ENCODE peak calls at places on chromosomes 11 and 22, in nine cellular contexts. One of them, this sample, is unnamed.

GRCh38 chr11:961921-962320 is 36.3 kb downstream of the AP2A2 start:
- DNase-seq in activated CD8-positive, alpha-beta T cell treated with anti-CD3 and anti-CD28 coated beads for 36 hours: no peak
- DNase-seq in coronary artery: no peak
- DNase-seq in GM10248: no peak
- DNase-seq in upper lobe of left lung: no peak
- DNase-seq in chondrocyte: no peak
- DNase-seq in BE2C: no peak
- DNase-seq in A549: no peak
- DNase-seq in tibial artery: no peak
- DNase-seq in this sample: no peak

GRCh38 chr11:73393479-73394415 is 17.5 kb downstream of the RELT start:
- DNase-seq in chondrocyte: peak
- DNase-seq in GM10248: peak
- DNase-seq in A549: peak
- DNase-seq in tibial artery: peak
- DNase-seq in upper lobe of left lung: no peak
- DNase-seq in activated CD8-positive, alpha-beta T cell treated with anti-CD3 and anti-CD28 coated beads for 36 hours: peak
- DNase-seq in BE2C: peak
- DNase-seq in coronary artery: no peak
- DNase-seq in this sample: peak

GRCh38 chr11:10304495-10305261 is at the start of gene ADM:
- DNase-seq in coronary artery: peak
- DNase-seq in A549: peak
- DNase-seq in upper lobe of left lung: peak
- DNase-seq in GM10248: peak
- DNase-seq in tibial artery: peak
- DNase-seq in BE2C: peak
- DNase-seq in chondrocyte: peak
- DNase-seq in activated CD8-positive, alpha-beta T cell treated with anti-CD3 and anti-CD28 coated beads for 36 hours: peak
- DNase-seq in this sample: peak

GRCh38 chr22:22815397-22816170 is 72.0 kb upstream of the IGLL5 start:
- DNase-seq in coronary artery: no peak
- DNase-seq in tibial artery: no peak
- DNase-seq in GM10248: no peak
- DNase-seq in BE2C: no peak
- DNase-seq in chondrocyte: no peak
- DNase-seq in upper lobe of left lung: no peak
- DNase-seq in activated CD8-positive, alpha-beta T cell treated with anti-CD3 and anti-CD28 coated beads for 36 hours: no peak
- DNase-seq in A549: no peak
- DNase-seq in this sample: no peak

GRCh38 chr11:112830255-112830654 is 131.0 kb upstream of the NCAM1 start:
- DNase-seq in tibial artery: no peak
- DNase-seq in chondrocyte: no peak
- DNase-seq in GM10248: no peak
- DNase-seq in A549: no peak
- DNase-seq in BE2C: no peak
- DNase-seq in coronary artery: peak
- DNase-seq in activated CD8-positive, alpha-beta T cell treated with anti-CD3 and anti-CD28 coated beads for 36 hours: no peak
- DNase-seq in upper lobe of left lung: no peak
- DNase-seq in this sample: no peak

GRCh38 chr11:128686045-128686741 is 7.7 kb upstream of the FLI1 start:
- DNase-seq in tibial artery: no peak
- DNase-seq in GM10248: peak
- DNase-seq in upper lobe of left lung: no peak
- DNase-seq in coronary artery: no peak
- DNase-seq in A549: no peak
- DNase-seq in chondrocyte: no peak
- DNase-seq in activated CD8-positive, alpha-beta T cell treated with anti-CD3 and anti-CD28 coated beads for 36 hours: no peak
- DNase-seq in BE2C: no peak
- DNase-seq in this sample: peak

GRCh38 chr11:118164885-118165284 is 11.6 kb downstream of the SCN2B start:
- DNase-seq in activated CD8-positive, alpha-beta T cell treated with anti-CD3 and anti-CD28 coated beads for 36 hours: no peak
- DNase-seq in A549: no peak
- DNase-seq in coronary artery: no peak
- DNase-seq in tibial artery: no peak
- DNase-seq in GM10248: no peak
- DNase-seq in BE2C: no peak
- DNase-seq in upper lobe of left lung: no peak
- DNase-seq in chondrocyte: peak
- DNase-seq in this sample: no peak

GRCh38 chr11:91819195-91819594 is 405.4 kb upstream of the FAT3 start:
- DNase-seq in upper lobe of left lung: no peak
- DNase-seq in activated CD8-positive, alpha-beta T cell treated with anti-CD3 and anti-CD28 coated beads for 36 hours: no peak
- DNase-seq in chondrocyte: no peak
- DNase-seq in coronary artery: no peak
- DNase-seq in BE2C: no peak
- DNase-seq in GM10248: no peak
- DNase-seq in A549: no peak
- DNase-seq in tibial artery: no peak
- DNase-seq in this sample: no peak

GRCh38 chr11:43119275-43119970 is 192.4 kb upstream of the API5 start:
- DNase-seq in BE2C: no peak
- DNase-seq in A549: no peak
- DNase-seq in tibial artery: no peak
- DNase-seq in activated CD8-positive, alpha-beta T cell treated with anti-CD3 and anti-CD28 coated beads for 36 hours: no peak
- DNase-seq in upper lobe of left lung: no peak
- DNase-seq in chondrocyte: no peak
- DNase-seq in coronary artery: no peak
- DNase-seq in GM10248: no peak
- DNase-seq in this sample: no peak

GRCh38 chr11:9260182-9261146 is 4.7 kb downstream of the DENND5A start:
- DNase-seq in upper lobe of left lung: no peak
- DNase-seq in coronary artery: no peak
- DNase-seq in chondrocyte: peak
- DNase-seq in A549: no peak
- DNase-seq in activated CD8-positive, alpha-beta T cell treated with anti-CD3 and anti-CD28 coated beads for 36 hours: peak
- DNase-seq in GM10248: no peak
- DNase-seq in tibial artery: no peak
- DNase-seq in BE2C: no peak
- DNase-seq in this sample: no peak
- TF ChIP-seq CTCF in upper lobe of left lung: no peak
- TF ChIP-seq CTCF in coronary artery: no peak
- TF ChIP-seq CTCF in chondrocyte: peak
- TF ChIP-seq CTCF in A549: peak
- TF ChIP-seq CTCF in activated CD8-positive, alpha-beta T cell treated with anti-CD3 and anti-CD28 coated beads for 36 hours: no peak
- TF ChIP-seq CTCF in GM10248: peak
- TF ChIP-seq CTCF in tibial artery: no peak
- TF ChIP-seq CTCF in BE2C: peak
- TF ChIP-seq CTCF in this sample: peak

GRCh38 chr11:66834539-66834845 is 8.7 kb upstream of the RCE1 start:
- DNase-seq in GM10248: no peak
- DNase-seq in activated CD8-positive, alpha-beta T cell treated with anti-CD3 and anti-CD28 coated beads for 36 hours: no peak
- DNase-seq in BE2C: no peak
- DNase-seq in A549: no peak
- DNase-seq in upper lobe of left lung: no peak
- DNase-seq in chondrocyte: no peak
- DNase-seq in tibial artery: no peak
- DNase-seq in coronary artery: peak
- DNase-seq in this sample: no peak
- TF ChIP-seq CTCF in GM10248: no peak
- TF ChIP-seq CTCF in activated CD8-positive, alpha-beta T cell treated with anti-CD3 and anti-CD28 coated beads for 36 hours: no peak
- TF ChIP-seq CTCF in BE2C: no peak
- TF ChIP-seq CTCF in A549: no peak
- TF ChIP-seq CTCF in upper lobe of left lung: no peak
- TF ChIP-seq CTCF in chondrocyte: peak
- TF ChIP-seq CTCF in tibial artery: no peak
- TF ChIP-seq CTCF in coronary artery: no peak
- TF ChIP-seq CTCF in this sample: no peak

GRCh38 chr22:36182056-36182455 is 19.6 kb downstream of the APOL4 start:
- DNase-seq in chondrocyte: no peak
- DNase-seq in BE2C: no peak
- DNase-seq in tibial artery: no peak
- DNase-seq in A549: no peak
- DNase-seq in coronary artery: no peak
- DNase-seq in GM10248: no peak
- DNase-seq in activated CD8-positive, alpha-beta T cell treated with anti-CD3 and anti-CD28 coated beads for 36 hours: no peak
- DNase-seq in upper lobe of left lung: no peak
- DNase-seq in this sample: no peak

GRCh38 chr22:36184433-36185035 is 17.1 kb downstream of the APOL4 start:
- DNase-seq in chondrocyte: no peak
- DNase-seq in A549: no peak
- DNase-seq in tibial artery: no peak
- DNase-seq in activated CD8-positive, alpha-beta T cell treated with anti-CD3 and anti-CD28 coated beads for 36 hours: no peak
- DNase-seq in BE2C: no peak
- DNase-seq in upper lobe of left lung: no peak
- DNase-seq in GM10248: no peak
- DNase-seq in coronary artery: no peak
- DNase-seq in this sample: no peak

GRCh38 chr22:36182871-36183270 is 18.7 kb downstream of the APOL4 start:
- DNase-seq in tibial artery: no peak
- DNase-seq in GM10248: no peak
- DNase-seq in chondrocyte: no peak
- DNase-seq in BE2C: no peak
- DNase-seq in upper lobe of left lung: no peak
- DNase-seq in coronary artery: no peak
- DNase-seq in activated CD8-positive, alpha-beta T cell treated with anti-CD3 and anti-CD28 coated beads for 36 hours: no peak
- DNase-seq in A549: no peak
- DNase-seq in this sample: no peak

GRCh38 chr22:36180928-36181327 is 20.4 kb upstream of the APOL3 start:
- DNase-seq in activated CD8-positive, alpha-beta T cell treated with anti-CD3 and anti-CD28 coated beads for 36 hours: no peak
- DNase-seq in tibial artery: no peak
- DNase-seq in coronary artery: peak
- DNase-seq in chondrocyte: no peak
- DNase-seq in GM10248: no peak
- DNase-seq in upper lobe of left lung: no peak
- DNase-seq in BE2C: no peak
- DNase-seq in A549: no peak
- DNase-seq in this sample: no peak

GRCh38 chr22:36183446-36183845 is 18.2 kb downstream of the APOL4 start:
- DNase-seq in tibial artery: no peak
- DNase-seq in chondrocyte: no peak
- DNase-seq in coronary artery: no peak
- DNase-seq in BE2C: no peak
- DNase-seq in GM10248: no peak
- DNase-seq in upper lobe of left lung: no peak
- DNase-seq in activated CD8-positive, alpha-beta T cell treated with anti-CD3 and anti-CD28 coated beads for 36 hours: no peak
- DNase-seq in A549: no peak
- DNase-seq in this sample: no peak
- TF ChIP-seq CTCF in tibial artery: no peak
- TF ChIP-seq CTCF in chondrocyte: no peak
- TF ChIP-seq CTCF in coronary artery: no peak
- TF ChIP-seq CTCF in BE2C: no peak
- TF ChIP-seq CTCF in GM10248: no peak
- TF ChIP-seq CTCF in upper lobe of left lung: no peak
- TF ChIP-seq CTCF in activated CD8-positive, alpha-beta T cell treated with anti-CD3 and anti-CD28 coated beads for 36 hours: no peak
- TF ChIP-seq CTCF in A549: no peak
- TF ChIP-seq CTCF in this sample: no peak

DNA sequence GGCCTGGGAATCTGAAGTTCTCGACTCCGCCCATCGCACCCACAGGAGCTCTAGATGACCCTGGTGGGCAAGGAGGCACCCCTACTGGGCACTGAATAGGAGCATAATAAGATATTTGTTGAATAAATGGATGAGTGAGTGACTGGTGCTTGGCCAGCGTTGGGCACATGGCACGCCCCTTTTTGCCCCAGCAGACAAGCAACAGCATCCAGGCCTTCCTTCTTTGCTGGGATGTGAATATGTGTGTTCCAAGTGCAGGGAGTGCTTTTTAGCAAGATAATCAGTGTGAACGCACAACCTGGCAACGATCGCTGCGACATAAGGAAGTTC is 450 bp upstream of the CELF1 start:
- DNase-seq in A549: no peak
- DNase-seq in coronary artery: no peak
- DNase-seq in activated CD8-positive, alpha-beta T cell treated with anti-CD3 and anti-CD28 coated beads for 36 hours: no peak
- DNase-seq in tibial artery: peak
- DNase-seq in upper lobe of left lung: no peak
- DNase-seq in GM10248: no peak
- DNase-seq in chondrocyte: no peak
- DNase-seq in BE2C: no peak
- DNase-seq in this sample: no peak
- TF ChIP-seq CTCF in A549: no peak
- TF ChIP-seq CTCF in coronary artery: no peak
- TF ChIP-seq CTCF in activated CD8-positive, alpha-beta T cell treated with anti-CD3 and anti-CD28 coated beads for 36 hours: peak
- TF ChIP-seq CTCF in tibial artery: no peak
- TF ChIP-seq CTCF in upper lobe of left lung: no peak
- TF ChIP-seq CTCF in GM10248: no peak
- TF ChIP-seq CTCF in chondrocyte: peak
- TF ChIP-seq CTCF in BE2C: no peak
- TF ChIP-seq CTCF in this sample: no peak

GRCh38 chr11:15988693-15989231 is 367.6 kb downstream of the SOX6 start:
- DNase-seq in upper lobe of left lung: peak
- DNase-seq in GM10248: no peak
- DNase-seq in activated CD8-positive, alpha-beta T cell treated with anti-CD3 and anti-CD28 coated beads for 36 hours: no peak
- DNase-seq in coronary artery: no peak
- DNase-seq in A549: no peak
- DNase-seq in chondrocyte: no peak
- DNase-seq in BE2C: no peak
- DNase-seq in tibial artery: no peak
- DNase-seq in this sample: no peak
- TF ChIP-seq CTCF in upper lobe of left lung: peak
- TF ChIP-seq CTCF in GM10248: no peak
- TF ChIP-seq CTCF in activated CD8-positive, alpha-beta T cell treated with anti-CD3 and anti-CD28 coated beads for 36 hours: no peak
- TF ChIP-seq CTCF in coronary artery: no peak
- TF ChIP-seq CTCF in A549: peak
- TF ChIP-seq CTCF in chondrocyte: peak
- TF ChIP-seq CTCF in BE2C: peak
- TF ChIP-seq CTCF in tibial artery: peak
- TF ChIP-seq CTCF in this sample: no peak

GRCh38 chr11:44120169-44120568 is 24.7 kb downstream of the EXT2 start:
- DNase-seq in activated CD8-positive, alpha-beta T cell treated with anti-CD3 and anti-CD28 coated beads for 36 hours: no peak
- DNase-seq in GM10248: no peak
- DNase-seq in BE2C: no peak
- DNase-seq in tibial artery: no peak
- DNase-seq in coronary artery: no peak
- DNase-seq in chondrocyte: no peak
- DNase-seq in A549: peak
- DNase-seq in upper lobe of left lung: no peak
- DNase-seq in this sample: no peak
- TF ChIP-seq CTCF in activated CD8-positive, alpha-beta T cell treated with anti-CD3 and anti-CD28 coated beads for 36 hours: no peak
- TF ChIP-seq CTCF in GM10248: no peak
- TF ChIP-seq CTCF in BE2C: peak
- TF ChIP-seq CTCF in tibial artery: peak
- TF ChIP-seq CTCF in coronary artery: no peak
- TF ChIP-seq CTCF in chondrocyte: peak
- TF ChIP-seq CTCF in A549: no peak
- TF ChIP-seq CTCF in upper lobe of left lung: no peak
- TF ChIP-seq CTCF in this sample: no peak

DNA sequence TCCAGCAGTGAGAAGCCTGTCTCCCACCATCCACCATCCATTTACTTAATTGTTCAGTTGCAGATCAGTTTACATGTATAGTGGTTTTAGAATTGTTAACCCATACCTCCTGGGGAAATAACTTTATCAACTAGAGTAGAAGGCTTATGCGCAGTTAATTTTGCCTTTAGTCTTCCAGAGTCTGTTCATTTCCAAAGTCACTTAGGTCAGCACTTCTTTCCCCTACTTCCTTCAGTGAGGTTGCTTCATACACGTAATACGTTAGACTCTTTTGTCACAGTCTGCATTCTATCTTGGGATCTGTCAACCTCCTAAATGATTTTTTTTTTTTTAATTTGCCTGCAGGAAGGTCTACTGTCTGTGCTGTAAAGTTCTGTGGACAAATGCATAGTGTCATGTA is 495.6 kb upstream of the ISX start:
- DNase-seq in GM10248: no peak
- DNase-seq in upper lobe of left lung: no peak
- DNase-seq in A549: no peak
- DNase-seq in activated CD8-positive, alpha-beta T cell treated with anti-CD3 and anti-CD28 coated beads for 36 hours: no peak
- DNase-seq in BE2C: no peak
- DNase-seq in tibial artery: no peak
- DNase-seq in coronary artery: no peak
- DNase-seq in chondrocyte: no peak
- DNase-seq in this sample: no peak
- TF ChIP-seq CTCF in GM10248: no peak
- TF ChIP-seq CTCF in upper lobe of left lung: no peak
- TF ChIP-seq CTCF in A549: no peak
- TF ChIP-seq CTCF in activated CD8-positive, alpha-beta T cell treated with anti-CD3 and anti-CD28 coated beads for 36 hours: no peak
- TF ChIP-seq CTCF in BE2C: no peak
- TF ChIP-seq CTCF in tibial artery: no peak
- TF ChIP-seq CTCF in coronary artery: no peak
- TF ChIP-seq CTCF in chondrocyte: no peak
- TF ChIP-seq CTCF in this sample: no peak

GRCh38 chr11:95231126-95231880 is at the start of gene SESN3:
- DNase-seq in activated CD8-positive, alpha-beta T cell treated with anti-CD3 and anti-CD28 coated beads for 36 hours: peak
- DNase-seq in GM10248: peak
- DNase-seq in chondrocyte: peak
- DNase-seq in tibial artery: peak
- DNase-seq in coronary artery: peak
- DNase-seq in A549: peak
- DNase-seq in BE2C: peak
- DNase-seq in upper lobe of left lung: peak
- DNase-seq in this sample: peak
- TF ChIP-seq CTCF in activated CD8-positive, alpha-beta T cell treated with anti-CD3 and anti-CD28 coated beads for 36 hours: no peak
- TF ChIP-seq CTCF in GM10248: no peak
- TF ChIP-seq CTCF in chondrocyte: peak
- TF ChIP-seq CTCF in tibial artery: no peak
- TF ChIP-seq CTCF in coronary artery: no peak
- TF ChIP-seq CTCF in A549: no peak
- TF ChIP-seq CTCF in BE2C: no peak
- TF ChIP-seq CTCF in upper lobe of left lung: no peak
- TF ChIP-seq CTCF in this sample: no peak